ENCODE peak calls at places on chromosomes 1 and 21, in seven cellular contexts. S is CD4-positive, alpha-beta T cell; G is activated T-cell treated with anti-CD3 and anti-CD28 coated beads, Interleukin-2, amount 50 U/mL, for 4 hours; O is T-helper 17 cell; W is lower lobe of right lung; Z is Right ventricle myocardium inferior; N is CD8-positive, alpha-beta T cell. T is an unnamed sample.

GRCh38 chr21:31724552-31724951 is 7.4 kb downstream of the SCAF4 start:
- ATAC-seq in S (no peak), G (peak; percentile 15), O (no peak), W (no peak), Z (no peak), N (no peak), T (no peak)

GRCh38 chr1:17624540-17625256 is 85.2 kb downstream of the ARHGEF10L start:
- ATAC-seq in S (no peak), G (no peak), O (no peak), W (peak; percentile 67), Z (peak; percentile 61), N (no peak), T (peak; percentile 85)

GRCh38 chr1:7842517-7842916 is 10.3 kb downstream of the UTS2 start:
- ATAC-seq in S (no peak), G (no peak), O (no peak), W (no peak), Z (no peak), N (no peak), T (no peak)

GRCh38 chr1:179169616-179170467 is 59.6 kb downstream of the ABL2 start:
- ATAC-seq in S (no peak), G (peak; percentile 25), O (no peak), W (no peak), Z (no peak), N (no peak), T (peak; percentile 72)

GRCh38 chr1:241817956-241818612 is 29.9 kb upstream of the EXO1 start:
- ATAC-seq in S (no peak), G (no peak), O (no peak), W (no peak), Z (no peak), N (no peak), T (no peak)

GRCh38 chr1:158952416-158952815 is 21.1 kb downstream of the PYHIN1 start:
- ATAC-seq in S (no peak), G (no peak), O (peak; percentile 45), W (no peak), Z (no peak), N (no peak), T (no peak)

GRCh38 chr1:202710070-202711025 is at the start of gene SYT2:
- ATAC-seq in S (no peak), G (peak; percentile 25), O (peak; percentile 54), W (peak; percentile 59), Z (no peak), N (no peak), T (peak; percentile 74)

GRCh38 chr1:35172022-35172421 is 20.9 kb downstream of the SFPQ start:
- ATAC-seq in S (no peak), G (no peak), O (no peak), W (no peak), Z (no peak), N (no peak), T (peak; percentile 17)

GRCh38 chr1:160971618-160972056 is 17.0 kb upstream of the ITLN2 start:
- ATAC-seq in S (no peak), G (peak; percentile 86), O (no peak), W (no peak), Z (no peak), N (no peak), T (no peak)

GRCh38 chr1:51792864-51793263 is 85.7 kb downstream of the NRDC start:
- ATAC-seq in S (no peak), G (peak; percentile 50), O (no peak), W (peak; percentile 19), Z (peak; percentile 23), N (no peak), T (peak; percentile 40)

GRCh38 chr1:6508876-6509602 is 17.6 kb upstream of the PLEKHG5 start:
- ATAC-seq in S (no peak), G (no peak), O (no peak), W (no peak), Z (peak; percentile 31), N (no peak), T (no peak)

GRCh38 chr1:16206547-16207317 is 5.7 kb downstream of the ARHGEF19 start:
- ATAC-seq in S (peak; percentile 88), G (peak; percentile 94), O (peak; percentile 92), W (peak; percentile 96), Z (peak; percentile 96), N (peak; percentile 86), T (peak; percentile 96)

GRCh38 chr21:42308914-42309752 is 6.1 kb downstream of the TFF3 start:
- ATAC-seq in S (no peak), G (peak; percentile 21), O (no peak), W (peak; percentile 3), Z (no peak), N (no peak), T (no peak)

GRCh38 chr1:205971082-205971481 is 27.8 kb upstream of the SLC26A9 start:
- ATAC-seq in S (no peak), G (no peak), O (no peak), W (no peak), Z (no peak), N (no peak), T (no peak)

GRCh38 chr1:240475832-240476231 is 136.1 kb downstream of the GREM2 start:
- ATAC-seq in S (no peak), G (no peak), O (no peak), W (no peak), Z (no peak), N (no peak), T (no peak)

GRCh38 chr1:91520940-91521507 is 20.4 kb downstream of the CDC7 start:
- ATAC-seq in S (no peak), G (peak; percentile 45), O (no peak), W (no peak), Z (no peak), N (no peak), T (no peak)

GRCh38 chr1:43822040-43822439 is 111.6 kb upstream of the ARTN start:
- ATAC-seq in S (no peak), G (no peak), O (no peak), W (peak; percentile 39), Z (peak; percentile 23), N (no peak), T (peak; percentile 98)

GRCh38 chr1:9908846-9909221 is 1.2 kb downstream of the CTNNBIP1 start:
- ATAC-seq in S (no peak), G (no peak), O (no peak), W (no peak), Z (no peak), N (no peak), T (no peak)

GRCh38 chr1:112973788-112974187 is 17.8 kb upstream of the SLC16A1 start:
- ATAC-seq in S (no peak), G (no peak), O (no peak), W (no peak), Z (no peak), N (no peak), T (no peak)

GRCh38 chr1:243882276-243882675 is 32.2 kb upstream of the AKT3 start:
- ATAC-seq in S (no peak), G (no peak), O (no peak), W (no peak), Z (no peak), N (no peak), T (peak; percentile 43)

GRCh38 chr21:34836933-34837505 is 168.2 kb downstream of the CLIC6 start:
- ATAC-seq in S (no peak), G (peak; percentile 22), O (no peak), W (no peak), Z (no peak), N (no peak), T (peak; percentile 11)

GRCh38 chr1:46369542-46370213 is 24.4 kb upstream of the FAAH start:
- ATAC-seq in S (no peak), G (no peak), O (no peak), W (peak; percentile 23), Z (no peak), N (no peak), T (no peak)

GRCh38 chr1:224498574-224499170 is 64.1 kb upstream of the WDR26 start:
- ATAC-seq in S (no peak), G (peak; percentile 18), O (peak; percentile 42), W (peak; percentile 21), Z (no peak), N (no peak), T (peak; percentile 71)

GRCh38 chr1:89589515-89589914 is 43.4 kb upstream of the LRRC8C start:
- ATAC-seq in S (no peak), G (peak; percentile 42), O (no peak), W (no peak), Z (no peak), N (no peak), T (peak; percentile 47)

GRCh38 chr1:200233393-200233792 is 176.4 kb downstream of the ZNF281 start:
- ATAC-seq in S (no peak), G (no peak), O (no peak), W (no peak), Z (no peak), N (no peak), T (peak; percentile 78)

GRCh38 chr1:226738421-226738994 is 574 bp downstream of the ITPKB start:
- ATAC-seq in S (no peak), G (peak; percentile 31), O (peak; percentile 18), W (peak; percentile 74), Z (peak; percentile 62), N (peak; percentile 7), T (peak; percentile 82)

GRCh38 chr21:31943586-31943985 is 70.8 kb downstream of the HUNK start:
- ATAC-seq in S (no peak), G (no peak), O (no peak), W (no peak), Z (no peak), N (no peak), T (no peak)

GRCh38 chr21:46128106-46128982 is 27.0 kb downstream of the FTCD start:
- ATAC-seq in S (no peak), G (no peak), O (no peak), W (no peak), Z (peak; percentile 49), N (no peak), T (peak; percentile 22)

GRCh38 chr1:207298666-207299065 is 22.8 kb upstream of the CD55 start:
- ATAC-seq in S (no peak), G (no peak), O (no peak), W (peak; percentile 91), Z (no peak), N (no peak), T (no peak)

GRCh38 chr1:5622412-5622811 is 369.8 kb downstream of the NPHP4 start:
- ATAC-seq in S (no peak), G (no peak), O (no peak), W (no peak), Z (no peak), N (no peak), T (no peak)

GRCh38 chr1:23169727-23170335 is 1.2 kb upstream of the LUZP1 start:
- ATAC-seq in S (no peak), G (no peak), O (peak; percentile 15), W (peak; percentile 88), Z (peak; percentile 77), N (no peak), T (no peak)

GRCh38 chr1:209673631-209674417 is 1.4 kb upstream of the G0S2 start:
- ATAC-seq in S (no peak), G (no peak), O (no peak), W (peak; percentile 50), Z (peak; percentile 35), N (no peak), T (no peak)

GRCh38 chr1:198701250-198701649 is 62.4 kb downstream of the PTPRC start:
- ATAC-seq in S (no peak), G (peak; percentile 26), O (no peak), W (no peak), Z (no peak), N (no peak), T (peak; percentile 56)

GRCh38 chr1:34874581-34874980 is 15.0 kb upstream of the SMIM12 start:
- ATAC-seq in S (no peak), G (no peak), O (no peak), W (no peak), Z (no peak), N (no peak), T (no peak)

GRCh38 chr1:160377585-160378206 is 10.8 kb downstream of the NHLH1 start:
- ATAC-seq in S (no peak), G (no peak), O (no peak), W (peak; percentile 59), Z (no peak), N (no peak), T (no peak)

GRCh38 chr1:19517017-19517416 is 31.7 kb upstream of the CAPZB start:
- ATAC-seq in S (no peak), G (no peak), O (no peak), W (no peak), Z (no peak), N (no peak), T (no peak)

GRCh38 chr1:113219828-113220227 is 146.8 kb downstream of the LRIG2 start:
- ATAC-seq in S (no peak), G (no peak), O (no peak), W (no peak), Z (no peak), N (no peak), T (no peak)

GRCh38 chr21:28018213-28018612 is 974.5 kb downstream of the LTN1 start:
- ATAC-seq in S (no peak), G (no peak), O (no peak), W (no peak), Z (no peak), N (no peak), T (no peak)

T was measured in SK-N-SH treated with all-trans-retinoic acid at 6 μM for 48 hours.